ENCODE peak calls at places on chromosome 16, in eight cellular contexts. One of them, this sample, is unnamed.

GRCh38 chr16:85347213-85347591 is 234.9 kb upstream of the CIBAR2 start:
- DNase-seq in pancreas: peak
- DNase-seq in cardiac muscle cell: peak
- DNase-seq in AG10803: no peak
- DNase-seq in fibroblast of the aortic adventitia: no peak
- DNase-seq in suprapubic skin: no peak
- DNase-seq in GM23338: peak
- DNase-seq in HL-60: peak
- DNase-seq in this sample: peak

GRCh38 chr16:4386951-4387565 is 15.4 kb downstream of the VASN start:
- DNase-seq in HL-60: no peak
- DNase-seq in AG10803: peak
- DNase-seq in pancreas: no peak
- DNase-seq in suprapubic skin: peak
- DNase-seq in fibroblast of the aortic adventitia: peak
- DNase-seq in cardiac muscle cell: peak
- DNase-seq in GM23338: no peak
- DNase-seq in this sample: no peak

GRCh38 chr16:85123891-85124635 is 11.8 kb upstream of the CIBAR2 start:
- DNase-seq in fibroblast of the aortic adventitia: peak
- DNase-seq in GM23338: peak
- DNase-seq in suprapubic skin: peak
- DNase-seq in HL-60: no peak
- DNase-seq in cardiac muscle cell: peak
- DNase-seq in pancreas: no peak
- DNase-seq in AG10803: peak
- DNase-seq in this sample: peak

GRCh38 chr16:20510323-20510722 is 59.0 kb downstream of the ACSM2A start:
- DNase-seq in pancreas: no peak
- DNase-seq in HL-60: no peak
- DNase-seq in cardiac muscle cell: peak
- DNase-seq in suprapubic skin: no peak
- DNase-seq in fibroblast of the aortic adventitia: no peak
- DNase-seq in AG10803: no peak
- DNase-seq in GM23338: no peak
- DNase-seq in this sample: no peak

GRCh38 chr16:86554917-86555762 is at the start of gene MTHFSD:
- DNase-seq in suprapubic skin: peak
- DNase-seq in cardiac muscle cell: peak
- DNase-seq in HL-60: peak
- DNase-seq in fibroblast of the aortic adventitia: peak
- DNase-seq in AG10803: peak
- DNase-seq in GM23338: peak
- DNase-seq in pancreas: peak
- DNase-seq in this sample: peak

GRCh38 chr16:13939821-13940220 is 19.9 kb downstream of the ERCC4 start:
- DNase-seq in fibroblast of the aortic adventitia: no peak
- DNase-seq in GM23338: no peak
- DNase-seq in AG10803: no peak
- DNase-seq in HL-60: no peak
- DNase-seq in cardiac muscle cell: no peak
- DNase-seq in suprapubic skin: no peak
- DNase-seq in pancreas: no peak
- DNase-seq in this sample: no peak

GRCh38 chr16:31861415-31861814 is 12.2 kb upstream of the ZNF267 start:
- DNase-seq in AG10803: no peak
- DNase-seq in HL-60: no peak
- DNase-seq in suprapubic skin: no peak
- DNase-seq in GM23338: no peak
- DNase-seq in pancreas: no peak
- DNase-seq in fibroblast of the aortic adventitia: no peak
- DNase-seq in cardiac muscle cell: no peak
- DNase-seq in this sample: no peak

GRCh38 chr16:5944971-5945370 is 847.4 kb upstream of the EEF2KMT start:
- DNase-seq in pancreas: no peak
- DNase-seq in suprapubic skin: no peak
- DNase-seq in AG10803: no peak
- DNase-seq in HL-60: no peak
- DNase-seq in fibroblast of the aortic adventitia: no peak
- DNase-seq in GM23338: no peak
- DNase-seq in cardiac muscle cell: no peak
- DNase-seq in this sample: no peak

GRCh38 chr16:8663192-8664089 is 11.0 kb upstream of the ABAT start:
- DNase-seq in AG10803: no peak
- DNase-seq in suprapubic skin: no peak
- DNase-seq in HL-60: no peak
- DNase-seq in GM23338: no peak
- DNase-seq in fibroblast of the aortic adventitia: no peak
- DNase-seq in pancreas: no peak
- DNase-seq in cardiac muscle cell: no peak
- DNase-seq in this sample: no peak

GRCh38 chr16:81585785-81586184 is 141.2 kb downstream of the CMIP start:
- DNase-seq in suprapubic skin: no peak
- DNase-seq in cardiac muscle cell: no peak
- DNase-seq in HL-60: no peak
- DNase-seq in GM23338: peak
- DNase-seq in fibroblast of the aortic adventitia: no peak
- DNase-seq in AG10803: no peak
- DNase-seq in pancreas: no peak
- DNase-seq in this sample: no peak

GRCh38 chr16:79372504-79373184 is 227.9 kb downstream of the MAF start:
- DNase-seq in pancreas: no peak
- DNase-seq in cardiac muscle cell: peak
- DNase-seq in suprapubic skin: no peak
- DNase-seq in fibroblast of the aortic adventitia: no peak
- DNase-seq in HL-60: no peak
- DNase-seq in AG10803: peak
- DNase-seq in GM23338: no peak
- DNase-seq in this sample: peak

GRCh38 chr16:20910781-20911321 is 10.3 kb downstream of the LYRM1 start:
- DNase-seq in suprapubic skin: no peak
- DNase-seq in fibroblast of the aortic adventitia: peak
- DNase-seq in pancreas: no peak
- DNase-seq in HL-60: peak
- DNase-seq in GM23338: no peak
- DNase-seq in AG10803: peak
- DNase-seq in cardiac muscle cell: peak
- DNase-seq in this sample: peak

GRCh38 chr16:13307255-13307654 is 405.9 kb downstream of the SHISA9 start:
- DNase-seq in cardiac muscle cell: no peak
- DNase-seq in pancreas: no peak
- DNase-seq in fibroblast of the aortic adventitia: no peak
- DNase-seq in AG10803: peak
- DNase-seq in HL-60: no peak
- DNase-seq in GM23338: no peak
- DNase-seq in suprapubic skin: no peak
- DNase-seq in this sample: peak

GRCh38 chr16:74480150-74481029 is 59.1 kb upstream of the CLEC18B start:
- DNase-seq in cardiac muscle cell: peak
- DNase-seq in AG10803: peak
- DNase-seq in GM23338: no peak
- DNase-seq in suprapubic skin: peak
- DNase-seq in HL-60: no peak
- DNase-seq in fibroblast of the aortic adventitia: peak
- DNase-seq in pancreas: no peak
- DNase-seq in this sample: peak

GRCh38 chr16:89574681-89575246 is 794 bp upstream of the CPNE7 start:
- DNase-seq in HL-60: peak
- DNase-seq in cardiac muscle cell: peak
- DNase-seq in AG10803: peak
- DNase-seq in fibroblast of the aortic adventitia: peak
- DNase-seq in pancreas: no peak
- DNase-seq in suprapubic skin: no peak
- DNase-seq in GM23338: peak
- DNase-seq in this sample: peak

GRCh38 chr16:67164599-67165061 is at the start of gene HSF4:
- DNase-seq in fibroblast of the aortic adventitia: no peak
- DNase-seq in AG10803: no peak
- DNase-seq in suprapubic skin: no peak
- DNase-seq in cardiac muscle cell: peak
- DNase-seq in HL-60: no peak
- DNase-seq in pancreas: peak
- DNase-seq in GM23338: no peak
- DNase-seq in this sample: peak
- H3K4me3 ChIP-seq in fibroblast of the aortic adventitia: peak
- H3K4me3 ChIP-seq in AG10803: no peak
- H3K4me3 ChIP-seq in suprapubic skin: peak
- H3K4me3 ChIP-seq in cardiac muscle cell: peak
- H3K4me3 ChIP-seq in HL-60: peak
- H3K4me3 ChIP-seq in pancreas: no peak
- H3K4me3 ChIP-seq in GM23338: peak
- H3K4me3 ChIP-seq in this sample: peak

DNA sequence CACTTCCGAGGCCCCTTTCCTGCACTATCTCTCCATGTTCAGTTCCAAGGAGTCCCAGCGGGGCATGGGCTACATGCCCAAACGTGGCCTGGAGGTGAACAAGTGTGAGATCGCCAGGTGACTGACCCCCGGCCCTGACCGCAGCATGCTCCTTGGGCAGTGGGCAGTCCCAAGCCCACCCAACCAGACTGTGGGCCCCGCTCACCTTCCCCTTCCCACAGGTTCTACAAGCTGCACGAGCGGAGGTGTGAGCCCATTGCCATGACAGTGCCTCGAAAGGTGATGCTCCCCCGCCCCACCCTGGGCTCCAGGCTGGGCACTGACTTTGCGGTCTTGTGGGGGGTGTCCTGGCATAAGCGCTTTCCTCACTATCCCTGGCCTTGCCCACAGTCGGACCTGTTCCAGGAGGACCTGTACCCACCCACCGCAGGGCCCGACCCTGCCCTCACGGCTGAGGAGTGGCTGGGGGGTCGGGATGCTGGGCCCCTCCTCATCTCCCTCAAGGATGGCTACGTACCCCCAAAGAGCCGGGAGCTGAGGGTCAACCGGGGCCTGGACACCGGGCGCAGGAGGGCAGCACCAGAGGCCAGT is 4.7 kb downstream of the CORO1A start:
- DNase-seq in AG10803: no peak
- DNase-seq in cardiac muscle cell: no peak
- DNase-seq in fibroblast of the aortic adventitia: no peak
- DNase-seq in suprapubic skin: no peak
- DNase-seq in GM23338: peak
- DNase-seq in pancreas: peak
- DNase-seq in HL-60: no peak
- DNase-seq in this sample: no peak
- H3K4me3 ChIP-seq in AG10803: no peak
- H3K4me3 ChIP-seq in cardiac muscle cell: no peak
- H3K4me3 ChIP-seq in fibroblast of the aortic adventitia: no peak
- H3K4me3 ChIP-seq in suprapubic skin: no peak
- H3K4me3 ChIP-seq in GM23338: no peak
- H3K4me3 ChIP-seq in pancreas: no peak
- H3K4me3 ChIP-seq in HL-60: no peak
- H3K4me3 ChIP-seq in this sample: no peak

DNA sequence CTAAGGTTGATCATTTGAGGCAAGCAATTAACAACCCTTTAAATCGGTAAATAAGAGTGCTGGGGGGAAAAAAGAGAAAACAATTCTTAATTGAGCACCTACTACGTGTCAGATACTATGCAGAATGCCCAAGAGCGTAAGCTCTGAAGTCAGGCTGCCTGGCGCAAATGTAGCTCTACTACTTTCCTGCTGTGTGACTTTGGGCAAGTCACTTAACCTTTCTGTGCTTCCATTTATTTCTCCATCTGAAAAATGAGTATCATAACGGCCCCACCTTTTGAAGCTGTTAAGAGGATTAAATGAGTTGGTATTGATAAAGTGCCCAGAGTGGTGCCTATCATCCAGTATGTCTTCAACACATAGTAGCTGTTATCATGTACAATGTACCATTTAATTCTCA is 102.0 kb downstream of the CACNG3 start:
- DNase-seq in cardiac muscle cell: no peak
- DNase-seq in fibroblast of the aortic adventitia: no peak
- DNase-seq in pancreas: no peak
- DNase-seq in AG10803: no peak
- DNase-seq in HL-60: no peak
- DNase-seq in GM23338: no peak
- DNase-seq in suprapubic skin: no peak
- DNase-seq in this sample: no peak
- H3K4me3 ChIP-seq in cardiac muscle cell: no peak
- H3K4me3 ChIP-seq in fibroblast of the aortic adventitia: no peak
- H3K4me3 ChIP-seq in pancreas: no peak
- H3K4me3 ChIP-seq in AG10803: no peak
- H3K4me3 ChIP-seq in HL-60: no peak
- H3K4me3 ChIP-seq in GM23338: no peak
- H3K4me3 ChIP-seq in suprapubic skin: no peak
- H3K4me3 ChIP-seq in this sample: no peak

GRCh38 chr16:67001159-67001486 is 12.7 kb downstream of the CES4A start:
- DNase-seq in HL-60: no peak
- DNase-seq in pancreas: peak
- DNase-seq in GM23338: peak
- DNase-seq in AG10803: no peak
- DNase-seq in suprapubic skin: no peak
- DNase-seq in cardiac muscle cell: no peak
- DNase-seq in fibroblast of the aortic adventitia: no peak
- DNase-seq in this sample: no peak
- H3K4me3 ChIP-seq in HL-60: peak
- H3K4me3 ChIP-seq in pancreas: no peak
- H3K4me3 ChIP-seq in GM23338: peak
- H3K4me3 ChIP-seq in AG10803: peak
- H3K4me3 ChIP-seq in suprapubic skin: peak
- H3K4me3 ChIP-seq in cardiac muscle cell: peak
- H3K4me3 ChIP-seq in fibroblast of the aortic adventitia: peak
- H3K4me3 ChIP-seq in this sample: peak

GRCh38 chr16:1781758-1782407 is 488 bp downstream of the SPSB3 start:
- DNase-seq in GM23338: peak
- DNase-seq in fibroblast of the aortic adventitia: no peak
- DNase-seq in cardiac muscle cell: peak
- DNase-seq in pancreas: peak
- DNase-seq in HL-60: peak
- DNase-seq in suprapubic skin: no peak
- DNase-seq in AG10803: no peak
- DNase-seq in this sample: peak
- H3K4me3 ChIP-seq in GM23338: peak
- H3K4me3 ChIP-seq in fibroblast of the aortic adventitia: peak
- H3K4me3 ChIP-seq in cardiac muscle cell: peak
- H3K4me3 ChIP-seq in pancreas: peak
- H3K4me3 ChIP-seq in HL-60: peak
- H3K4me3 ChIP-seq in suprapubic skin: peak
- H3K4me3 ChIP-seq in AG10803: peak
- H3K4me3 ChIP-seq in this sample: peak

DNA sequence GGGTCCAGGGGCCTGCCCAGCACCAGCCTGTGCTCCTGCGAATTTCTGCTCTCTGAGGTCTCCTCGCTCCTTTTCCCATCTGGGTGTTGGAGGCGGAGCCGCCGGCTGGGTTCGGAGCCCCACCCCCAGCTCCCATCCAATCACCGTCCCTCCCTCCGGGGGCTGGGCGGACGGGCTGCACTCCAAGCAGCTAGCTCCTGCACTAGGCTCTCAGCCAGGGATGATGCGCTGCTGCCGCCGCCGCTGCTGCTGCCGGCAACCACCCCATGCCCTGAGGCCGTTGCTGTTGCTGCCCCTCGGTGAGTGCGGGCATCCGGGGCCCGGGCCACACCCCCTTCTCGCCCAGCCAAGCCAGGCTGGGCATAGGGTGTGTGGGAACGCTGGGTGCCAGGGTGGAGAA is at the start of gene NRN1L:
- DNase-seq in suprapubic skin: peak
- DNase-seq in pancreas: no peak
- DNase-seq in fibroblast of the aortic adventitia: peak
- DNase-seq in GM23338: peak
- DNase-seq in HL-60: no peak
- DNase-seq in AG10803: peak
- DNase-seq in cardiac muscle cell: peak
- DNase-seq in this sample: peak
- H3K4me3 ChIP-seq in suprapubic skin: peak
- H3K4me3 ChIP-seq in pancreas: no peak
- H3K4me3 ChIP-seq in fibroblast of the aortic adventitia: no peak
- H3K4me3 ChIP-seq in GM23338: peak
- H3K4me3 ChIP-seq in HL-60: no peak
- H3K4me3 ChIP-seq in AG10803: no peak
- H3K4me3 ChIP-seq in cardiac muscle cell: no peak
- H3K4me3 ChIP-seq in this sample: no peak

This sample was measured in fibroblast of villous mesenchyme.